ENCODE peak calls at places on chromosomes 11 and 22, in eight cellular contexts. E is upper lobe of left lung; W is NCI-H1092 treated with DMSO at 0.1 percent for 48 hours; B is substantia nigra; A is esophagus muscularis mucosa; X is GM10248; Q is stimulated activated CD4-positive, alpha-beta T cell treated with anti-CD3 and anti-CD28 coated beads, Interleukin-1b, Interleukin-23, amount 100 ng/mL, for 24 hours; D is BJ. P is an unnamed sample.

GRCh38 chr11:47469411-47470179 is 20.7 kb upstream of the RAPSN start:
- DNase-seq in E (no peak), W (no peak), B (peak), A (no peak), X (no peak), Q (no peak), D (no peak), P (no peak)

GRCh38 chr22:20656902-20657836 is 116.7 kb upstream of the SERPIND1 start:
- DNase-seq in E (no peak), W (no peak), B (no peak), A (peak), X (no peak), Q (no peak), D (no peak), P (no peak)

GRCh38 chr11:67456068-67456705 is 1.0 kb downstream of the CABP4 start:
- DNase-seq in E (peak), W (no peak), B (no peak), A (no peak), X (no peak), Q (no peak), D (no peak), P (no peak)

GRCh38 chr22:17483670-17484372 is 79.5 kb upstream of the SLC25A18 start:
- DNase-seq in E (no peak), W (no peak), B (no peak), A (no peak), X (no peak), Q (no peak), D (no peak), P (no peak)

GRCh38 chr11:38598413-38598812 is 2000.4 kb upstream of the RAG2 start:
- DNase-seq in E (no peak), W (no peak), B (no peak), A (no peak), X (no peak), Q (no peak), D (no peak), P (no peak)

GRCh38 chr22:29916007-29916544 is 33.1 kb downstream of the MTMR3 start:
- DNase-seq in E (no peak), W (no peak), B (no peak), A (no peak), X (no peak), Q (no peak), D (no peak), P (no peak)

GRCh38 chr22:40001800-40002577 is 7.2 kb downstream of the FAM83F start:
- DNase-seq in E (no peak), W (no peak), B (no peak), A (no peak), X (no peak), Q (no peak), D (no peak), P (no peak)

GRCh38 chr11:73317373-73317772 is 9.3 kb downstream of the ARHGEF17 start:
- DNase-seq in E (no peak), W (peak), B (peak), A (no peak), X (no peak), Q (no peak), D (no peak), P (no peak)

P was measured in right atrium auricular region.